ENCODE peak calls at places on chromosomes 5 and 9, in ten cellular contexts. One of them, this sample, is unnamed.

GRCh38 chr5:160270704-160271103 is 41.4 kb downstream of the FABP6 start:
- DNase-seq in lower lobe of right lung: no peak
- DNase-seq in dorsolateral prefrontal cortex: no peak
- DNase-seq in ovary: no peak
- DNase-seq in A172: no peak
- DNase-seq in cardiac fibroblast: no peak
- DNase-seq in DMS79 treated with DMSO at 0.1 percent for 48 hours: no peak
- DNase-seq in cardiac muscle cell: no peak
- DNase-seq in nephron progenitor cell: no peak
- DNase-seq in HuH-7: no peak
- DNase-seq in this sample: no peak

GRCh38 chr5:119274024-119274766 is 81.6 kb upstream of the TNFAIP8 start:
- DNase-seq in DMS79 treated with DMSO at 0.1 percent for 48 hours: no peak
- DNase-seq in dorsolateral prefrontal cortex: no peak
- DNase-seq in A172: no peak
- DNase-seq in lower lobe of right lung: no peak
- DNase-seq in nephron progenitor cell: no peak
- DNase-seq in cardiac muscle cell: no peak
- DNase-seq in ovary: no peak
- DNase-seq in HuH-7: peak
- DNase-seq in cardiac fibroblast: no peak
- DNase-seq in this sample: no peak

GRCh38 chr9:80649001-80649420 is 1040.3 kb downstream of the TLE1 start:
- DNase-seq in lower lobe of right lung: no peak
- DNase-seq in cardiac muscle cell: peak
- DNase-seq in cardiac fibroblast: peak
- DNase-seq in ovary: peak
- DNase-seq in nephron progenitor cell: no peak
- DNase-seq in dorsolateral prefrontal cortex: no peak
- DNase-seq in A172: peak
- DNase-seq in DMS79 treated with DMSO at 0.1 percent for 48 hours: no peak
- DNase-seq in HuH-7: no peak
- DNase-seq in this sample: no peak

GRCh38 chr9:114894801-114895433 is 35.5 kb downstream of the TNFSF8 start:
- DNase-seq in A172: peak
- DNase-seq in nephron progenitor cell: no peak
- DNase-seq in ovary: no peak
- DNase-seq in lower lobe of right lung: no peak
- DNase-seq in DMS79 treated with DMSO at 0.1 percent for 48 hours: peak
- DNase-seq in cardiac fibroblast: peak
- DNase-seq in dorsolateral prefrontal cortex: no peak
- DNase-seq in cardiac muscle cell: peak
- DNase-seq in HuH-7: peak
- DNase-seq in this sample: no peak

GRCh38 chr9:82021198-82021597 is 32.6 kb downstream of the SPATA31D1 start:
- DNase-seq in cardiac fibroblast: peak
- DNase-seq in DMS79 treated with DMSO at 0.1 percent for 48 hours: peak
- DNase-seq in HuH-7: no peak
- DNase-seq in nephron progenitor cell: no peak
- DNase-seq in A172: peak
- DNase-seq in cardiac muscle cell: peak
- DNase-seq in ovary: no peak
- DNase-seq in lower lobe of right lung: no peak
- DNase-seq in dorsolateral prefrontal cortex: no peak
- DNase-seq in this sample: no peak

GRCh38 chr5:151745071-151745705 is 13.2 kb downstream of the ATOX1 start:
- DNase-seq in lower lobe of right lung: peak
- DNase-seq in ovary: no peak
- DNase-seq in A172: peak
- DNase-seq in DMS79 treated with DMSO at 0.1 percent for 48 hours: no peak
- DNase-seq in cardiac muscle cell: peak
- DNase-seq in cardiac fibroblast: peak
- DNase-seq in nephron progenitor cell: no peak
- DNase-seq in HuH-7: no peak
- DNase-seq in dorsolateral prefrontal cortex: peak
- DNase-seq in this sample: no peak

GRCh38 chr5:170503970-170504525 is at the start of gene KCNIP1:
- DNase-seq in nephron progenitor cell: peak
- DNase-seq in lower lobe of right lung: no peak
- DNase-seq in cardiac muscle cell: no peak
- DNase-seq in ovary: no peak
- DNase-seq in cardiac fibroblast: no peak
- DNase-seq in dorsolateral prefrontal cortex: peak
- DNase-seq in DMS79 treated with DMSO at 0.1 percent for 48 hours: peak
- DNase-seq in HuH-7: no peak
- DNase-seq in A172: no peak
- DNase-seq in this sample: peak

GRCh38 chr9:7479300-7479699 is 320.3 kb downstream of the DMAC1 start:
- DNase-seq in HuH-7: no peak
- DNase-seq in lower lobe of right lung: no peak
- DNase-seq in A172: no peak
- DNase-seq in DMS79 treated with DMSO at 0.1 percent for 48 hours: no peak
- DNase-seq in ovary: no peak
- DNase-seq in cardiac fibroblast: no peak
- DNase-seq in cardiac muscle cell: peak
- DNase-seq in nephron progenitor cell: no peak
- DNase-seq in dorsolateral prefrontal cortex: no peak
- DNase-seq in this sample: no peak

GRCh38 chr5:45507174-45507573 is 189.0 kb downstream of the HCN1 start:
- DNase-seq in dorsolateral prefrontal cortex: peak
- DNase-seq in cardiac fibroblast: peak
- DNase-seq in cardiac muscle cell: no peak
- DNase-seq in DMS79 treated with DMSO at 0.1 percent for 48 hours: no peak
- DNase-seq in nephron progenitor cell: no peak
- DNase-seq in lower lobe of right lung: no peak
- DNase-seq in HuH-7: no peak
- DNase-seq in ovary: no peak
- DNase-seq in A172: peak
- DNase-seq in this sample: no peak

GRCh38 chr9:94611638-94612068 is 18.0 kb upstream of the FBP2 start:
- DNase-seq in A172: peak
- DNase-seq in nephron progenitor cell: no peak
- DNase-seq in cardiac fibroblast: no peak
- DNase-seq in ovary: no peak
- DNase-seq in dorsolateral prefrontal cortex: no peak
- DNase-seq in HuH-7: no peak
- DNase-seq in DMS79 treated with DMSO at 0.1 percent for 48 hours: peak
- DNase-seq in cardiac muscle cell: no peak
- DNase-seq in lower lobe of right lung: no peak
- DNase-seq in this sample: no peak

GRCh38 chr9:131818089-131818488 is 78.2 kb upstream of the RAPGEF1 start:
- DNase-seq in cardiac muscle cell: no peak
- DNase-seq in A172: no peak
- DNase-seq in lower lobe of right lung: no peak
- DNase-seq in DMS79 treated with DMSO at 0.1 percent for 48 hours: no peak
- DNase-seq in dorsolateral prefrontal cortex: no peak
- DNase-seq in nephron progenitor cell: no peak
- DNase-seq in HuH-7: no peak
- DNase-seq in cardiac fibroblast: no peak
- DNase-seq in ovary: no peak
- DNase-seq in this sample: no peak

GRCh38 chr9:135408676-135409254 is 70.8 kb upstream of the PPP1R26 start:
- DNase-seq in cardiac fibroblast: no peak
- DNase-seq in DMS79 treated with DMSO at 0.1 percent for 48 hours: no peak
- DNase-seq in dorsolateral prefrontal cortex: no peak
- DNase-seq in nephron progenitor cell: no peak
- DNase-seq in ovary: no peak
- DNase-seq in lower lobe of right lung: no peak
- DNase-seq in cardiac muscle cell: no peak
- DNase-seq in HuH-7: no peak
- DNase-seq in A172: no peak
- DNase-seq in this sample: no peak

GRCh38 chr5:40669606-40670005 is 10.1 kb upstream of the PTGER4 start:
- DNase-seq in nephron progenitor cell: no peak
- DNase-seq in A172: no peak
- DNase-seq in cardiac fibroblast: no peak
- DNase-seq in dorsolateral prefrontal cortex: no peak
- DNase-seq in cardiac muscle cell: no peak
- DNase-seq in DMS79 treated with DMSO at 0.1 percent for 48 hours: no peak
- DNase-seq in ovary: no peak
- DNase-seq in lower lobe of right lung: no peak
- DNase-seq in HuH-7: no peak
- DNase-seq in this sample: no peak

GRCh38 chr9:89452561-89452960 is 45.4 kb downstream of the SEMA4D start:
- DNase-seq in A172: no peak
- DNase-seq in dorsolateral prefrontal cortex: no peak
- DNase-seq in cardiac muscle cell: no peak
- DNase-seq in cardiac fibroblast: no peak
- DNase-seq in lower lobe of right lung: no peak
- DNase-seq in ovary: no peak
- DNase-seq in HuH-7: no peak
- DNase-seq in DMS79 treated with DMSO at 0.1 percent for 48 hours: no peak
- DNase-seq in nephron progenitor cell: no peak
- DNase-seq in this sample: no peak

GRCh38 chr5:117690603-117691002 is 1116.0 kb upstream of the SEMA6A start:
- DNase-seq in lower lobe of right lung: no peak
- DNase-seq in DMS79 treated with DMSO at 0.1 percent for 48 hours: no peak
- DNase-seq in ovary: no peak
- DNase-seq in cardiac fibroblast: no peak
- DNase-seq in HuH-7: no peak
- DNase-seq in nephron progenitor cell: no peak
- DNase-seq in A172: no peak
- DNase-seq in dorsolateral prefrontal cortex: no peak
- DNase-seq in cardiac muscle cell: no peak
- DNase-seq in this sample: no peak

GRCh38 chr5:123089572-123089970 is 530 bp downstream of the PRDM6 start:
- DNase-seq in A172: peak
- DNase-seq in nephron progenitor cell: peak
- DNase-seq in ovary: peak
- DNase-seq in dorsolateral prefrontal cortex: no peak
- DNase-seq in HuH-7: peak
- DNase-seq in cardiac muscle cell: peak
- DNase-seq in DMS79 treated with DMSO at 0.1 percent for 48 hours: no peak
- DNase-seq in cardiac fibroblast: peak
- DNase-seq in lower lobe of right lung: no peak
- DNase-seq in this sample: peak

GRCh38 chr9:23663946-23664345 is 162.1 kb downstream of the ELAVL2 start:
- DNase-seq in nephron progenitor cell: no peak
- DNase-seq in cardiac fibroblast: no peak
- DNase-seq in ovary: no peak
- DNase-seq in A172: no peak
- DNase-seq in DMS79 treated with DMSO at 0.1 percent for 48 hours: no peak
- DNase-seq in HuH-7: no peak
- DNase-seq in dorsolateral prefrontal cortex: no peak
- DNase-seq in lower lobe of right lung: no peak
- DNase-seq in cardiac muscle cell: no peak
- DNase-seq in this sample: no peak

GRCh38 chr5:108727154-108727638 is 20.5 kb upstream of the FER start:
- DNase-seq in nephron progenitor cell: no peak
- DNase-seq in lower lobe of right lung: peak
- DNase-seq in DMS79 treated with DMSO at 0.1 percent for 48 hours: peak
- DNase-seq in HuH-7: no peak
- DNase-seq in ovary: peak
- DNase-seq in dorsolateral prefrontal cortex: no peak
- DNase-seq in cardiac fibroblast: peak
- DNase-seq in cardiac muscle cell: peak
- DNase-seq in A172: no peak
- DNase-seq in this sample: no peak